ENCODE peak calls at places on chromosomes 3 and 15, in four cellular contexts. C, O, J and Q are unnamed samples.

GRCh38 chr3:45125550-45126026 is 20.6 kb downstream of the CDCP1 start:
- DNase-seq in C (no peak), J (no peak), O (no peak), Q (no peak)

GRCh38 chr15:48866141-48866563 is 11.8 kb upstream of the EID1 start:
- DNase-seq in C (no peak), J (no peak), O (peak), Q (no peak)

GRCh38 chr3:29901097-29901496 is 620.2 kb downstream of the RBMS3 start:
- DNase-seq in J (no peak), C (no peak), O (no peak), Q (no peak)

GRCh38 chr15:68487087-68487843 is 55.3 kb upstream of the ITGA11 start:
- DNase-seq in J (no peak), O (no peak), C (no peak), Q (no peak)

GRCh38 chr3:11638669-11639402 is 4.9 kb downstream of the VGLL4 start:
- DNase-seq in J (no peak), O (peak), C (no peak), Q (no peak)

GRCh38 chr3:136728918-136729317 is 23.3 kb downstream of the STAG1 start:
- DNase-seq in O (peak), C (no peak), J (no peak), Q (no peak)

GRCh38 chr3:157103280-157103679 is 56.7 kb downstream of the CCNL1 start:
- DNase-seq in J (no peak), O (no peak), C (no peak), Q (no peak)

GRCh38 chr15:55802600-55803376 is 59.8 kb upstream of the PRTG start:
- DNase-seq in O (no peak), C (no peak), J (no peak), Q (no peak)

GRCh38 chr3:149688122-149688757 is 30.4 kb upstream of the WWTR1 start:
- DNase-seq in C (no peak), O (no peak), J (no peak), Q (no peak)

GRCh38 chr3:127352612-127353011 is 64.8 kb upstream of the PRR20G start:
- DNase-seq in J (no peak), C (no peak), O (no peak), Q (no peak)

GRCh38 chr3:70298385-70298784 is 14.1 kb downstream of the MDFIC2 start:
- DNase-seq in J (no peak), C (no peak), O (no peak), Q (no peak)

GRCh38 chr3:64131755-64132154 is 93.5 kb downstream of the PRICKLE2 start:
- DNase-seq in J (no peak), C (no peak), O (no peak), Q (no peak)

GRCh38 chr3:195068481-195069080 is 202.4 kb downstream of the XXYLT1 start:
- DNase-seq in O (no peak), C (no peak), J (no peak), Q (no peak)

GRCh38 chr3:67790043-67790442 is 135.6 kb upstream of the SUCLG2 start:
- DNase-seq in J (peak), C (peak), O (peak), Q (peak)

GRCh38 chr3:28651159-28651558 is 302.5 kb upstream of the AZI2 start:
- DNase-seq in C (no peak), O (no peak), J (no peak), Q (no peak)

GRCh38 chr3:152021951-152022461 is 148.6 kb downstream of the SUCNR1 start:
- DNase-seq in J (no peak), O (peak), C (no peak), Q (peak)